ENCODE peak calls at places on chromosomes 2 and 18, in four cellular contexts. K is trophoblast cell, S is mesendoderm, A is IMR-90. Z is an unnamed sample.

GRCh38 chr18:45588831-45589558 is 26.3 kb upstream of the SLC14A2 start:
- DNase-seq in K (no peak), S (no peak), A (peak), Z (no peak)

GRCh38 chr18:61720496-61720895 is 172.3 kb downstream of the RNF152 start:
- DNase-seq in K (no peak), S (no peak), A (no peak), Z (no peak)

GRCh38 chr2:41129988-41130387 is 678.1 kb upstream of the SLC8A1 start:
- DNase-seq in K (no peak), S (no peak), A (no peak), Z (no peak)

GRCh38 chr2:11177871-11178598 is 22.8 kb downstream of the SLC66A3 start:
- DNase-seq in K (no peak), S (no peak), A (peak), Z (no peak)

GRCh38 chr2:181680055-181680936 is at the start of gene NEUROD1:
- DNase-seq in K (no peak), S (peak), A (no peak), Z (peak)

GRCh38 chr2:665340-666073 is 11.7 kb downstream of the TMEM18 start:
- DNase-seq in K (no peak), S (no peak), A (no peak), Z (no peak)

GRCh38 chr2:108280466-108280865 is 8.2 kb upstream of the SULT1C2 start:
- DNase-seq in K (no peak), S (no peak), A (no peak), Z (no peak)

GRCh38 chr2:219426068-219426443 is 7.9 kb downstream of the DES start:
- DNase-seq in K (no peak), S (no peak), A (no peak), Z (no peak)

GRCh38 chr2:9753276-9753600 is 90.0 kb upstream of the TAF1B start:
- DNase-seq in K (peak), S (peak), A (peak), Z (no peak)

GRCh38 chr2:160427629-160428424 is 65.8 kb downstream of the RBMS1 start:
- DNase-seq in K (no peak), S (no peak), A (peak), Z (no peak)

GRCh38 chr2:159044804-159045286 is 76.4 kb downstream of the TANC1 start:
- DNase-seq in K (no peak), S (peak), A (no peak), Z (no peak)

GRCh38 chr18:32803571-32803970 is 30.7 kb upstream of the KLHL14 start:
- DNase-seq in K (no peak), S (no peak), A (no peak), Z (no peak)

GRCh38 chr18:49697757-49698595 is 115.4 kb downstream of the ACAA2 start:
- DNase-seq in K (no peak), S (peak), A (peak), Z (no peak)

GRCh38 chr18:61972389-61973264 is 79.8 kb upstream of the RNF152 start:
- DNase-seq in K (no peak), S (peak), A (no peak), Z (no peak)

GRCh38 chr2:181241366-181241765 is 215.8 kb upstream of the ITGA4 start:
- DNase-seq in K (no peak), S (no peak), A (no peak), Z (no peak)

GRCh38 chr2:95392730-95393455 is 9.6 kb upstream of the FAHD2A start:
- DNase-seq in K (no peak), S (peak), A (no peak), Z (no peak)

GRCh38 chr2:75155115-75155514 is 44.2 kb downstream of the TACR1 start:
- DNase-seq in K (no peak), S (no peak), A (no peak), Z (no peak)

GRCh38 chr2:219459460-219460311 is 25.0 kb downstream of the SPEG start:
- DNase-seq in K (peak), S (peak), A (peak), Z (no peak)

GRCh38 chr2:42516418-42516817 is 22.6 kb upstream of the KCNG3 start:
- DNase-seq in K (no peak), S (no peak), A (no peak), Z (no peak)

GRCh38 chr2:124534015-124534414 is 508.9 kb downstream of the CNTNAP5 start:
- DNase-seq in K (no peak), S (no peak), A (no peak), Z (no peak)

GRCh38 chr2:202965810-202966454 is 48.7 kb upstream of the NBEAL1 start:
- DNase-seq in K (peak), S (peak), A (peak), Z (no peak)

GRCh38 chr2:53353372-53354111 is 414.1 kb upstream of the CHAC2 start:
- DNase-seq in K (no peak), S (peak), A (peak), Z (no peak)

GRCh38 chr2:242020196-242021004 is 150.9 kb downstream of the RTP5 start:
- DNase-seq in K (peak), S (no peak), A (no peak), Z (no peak)

GRCh38 chr2:159605441-159606178 is 10.7 kb downstream of the BAZ2B start:
- DNase-seq in K (no peak), S (no peak), A (no peak), Z (no peak)

GRCh38 chr2:18795881-18796280 is 206.5 kb upstream of the NT5C1B start:
- DNase-seq in K (no peak), S (no peak), A (peak), Z (no peak)

GRCh38 chr18:80249217-80250093 is 2.1 kb upstream of the PARD6G start:
- DNase-seq in K (no peak), S (no peak), A (peak), Z (no peak)

GRCh38 chr18:3452750-3453539 is 3.0 kb downstream of the TGIF1 start:
- DNase-seq in K (peak), S (no peak), A (peak), Z (peak)

GRCh38 chr2:20129320-20130274 is 78.2 kb upstream of the LAPTM4A start:
- DNase-seq in K (no peak), S (no peak), A (no peak), Z (no peak)

GRCh38 chr2:224099846-224100643 is 61.0 kb upstream of the SERPINE2 start:
- DNase-seq in K (no peak), S (no peak), A (no peak), Z (no peak)

GRCh38 chr2:215171151-215171550 is 32.7 kb upstream of the ABCA12 start:
- DNase-seq in K (peak), S (no peak), A (no peak), Z (no peak)

GRCh38 chr2:168814046-168814445 is 11.6 kb downstream of the NOSTRIN start:
- DNase-seq in K (no peak), S (no peak), A (peak), Z (no peak)

GRCh38 chr18:62586148-62586774 is 63.4 kb downstream of the ZCCHC2 start:
- DNase-seq in K (peak), S (peak), A (peak), Z (peak)

GRCh38 chr2:216554755-216555154 is 56.1 kb downstream of the RPL37A start:
- DNase-seq in K (no peak), S (no peak), A (no peak), Z (no peak)

GRCh38 chr2:20499387-20499786 is 52.5 kb downstream of the RHOB start:
- DNase-seq in K (no peak), S (no peak), A (no peak), Z (no peak)

GRCh38 chr2:237669628-237670351 is 42.4 kb downstream of the LRRFIP1 start:
- DNase-seq in K (no peak), S (no peak), A (peak), Z (no peak)

GRCh38 chr18:34611904-34612303 is 98.2 kb upstream of the DTNA start:
- DNase-seq in K (no peak), S (no peak), A (no peak), Z (no peak)
- H3K18ac ChIP-seq in K (no peak), S (no peak), A (no peak), Z (no peak)

GRCh38 chr2:230382108-230382507 is 33.9 kb upstream of the SP100 start:
- DNase-seq in K (no peak), S (no peak), A (no peak), Z (no peak)
- H3K18ac ChIP-seq in K (no peak), S (no peak), A (no peak), Z (no peak)

GRCh38 chr2:45072862-45073237 is 63.6 kb upstream of the SIX2 start:
- DNase-seq in K (no peak), S (no peak), A (no peak), Z (no peak)

GRCh38 chr2:45068643-45069140 is 59.4 kb upstream of the SIX2 start:
- DNase-seq in K (no peak), S (no peak), A (no peak), Z (no peak)

GRCh38 chr2:45072064-45072861 is 63.0 kb upstream of the SIX2 start:
- DNase-seq in K (no peak), S (no peak), A (no peak), Z (no peak)

GRCh38 chr2:45069711-45070664 is 60.7 kb upstream of the SIX2 start:
- DNase-seq in K (no peak), S (no peak), A (no peak), Z (peak)

DNA sequence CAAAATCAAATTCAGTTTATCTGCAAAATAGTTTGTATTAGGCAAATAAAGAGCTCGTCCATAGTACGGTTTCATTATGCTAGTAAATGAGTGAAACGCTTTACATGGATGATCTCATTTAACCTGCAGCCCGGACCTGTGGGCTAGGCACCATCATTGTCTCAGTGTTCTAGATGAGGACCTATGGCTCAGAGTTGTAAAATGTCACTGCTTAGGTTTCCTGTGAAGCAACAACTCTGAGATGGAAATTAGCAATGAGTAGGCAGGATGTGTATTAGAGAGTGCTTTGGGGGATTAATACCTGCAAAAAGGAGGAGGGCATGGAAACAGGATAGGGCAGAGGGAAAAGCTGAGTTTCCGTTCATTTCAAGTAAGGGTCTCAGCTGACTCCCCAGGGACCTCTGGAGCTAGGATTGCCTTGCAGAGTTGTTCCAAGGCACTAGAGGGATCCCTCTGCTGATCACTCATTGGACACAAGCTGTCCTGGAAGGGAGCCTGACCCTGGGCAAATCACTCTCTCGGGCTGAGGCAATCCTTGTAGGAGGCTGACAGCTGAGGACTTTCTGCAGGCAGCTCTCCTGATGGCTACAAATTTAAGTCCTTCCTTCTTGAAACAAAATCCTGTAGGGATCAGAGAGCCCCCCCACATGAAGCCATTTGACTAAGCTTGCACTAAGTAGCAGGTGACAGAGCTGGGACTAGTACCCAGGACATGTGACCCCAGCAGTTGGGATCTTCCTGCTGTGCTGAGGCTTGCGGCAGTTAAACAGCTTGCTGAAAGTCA is 58.8 kb upstream of the SIX2 start:
- DNase-seq in K (no peak), S (peak), A (no peak), Z (no peak)
- H3K18ac ChIP-seq in K (no peak), S (no peak), A (no peak), Z (no peak)

DNA sequence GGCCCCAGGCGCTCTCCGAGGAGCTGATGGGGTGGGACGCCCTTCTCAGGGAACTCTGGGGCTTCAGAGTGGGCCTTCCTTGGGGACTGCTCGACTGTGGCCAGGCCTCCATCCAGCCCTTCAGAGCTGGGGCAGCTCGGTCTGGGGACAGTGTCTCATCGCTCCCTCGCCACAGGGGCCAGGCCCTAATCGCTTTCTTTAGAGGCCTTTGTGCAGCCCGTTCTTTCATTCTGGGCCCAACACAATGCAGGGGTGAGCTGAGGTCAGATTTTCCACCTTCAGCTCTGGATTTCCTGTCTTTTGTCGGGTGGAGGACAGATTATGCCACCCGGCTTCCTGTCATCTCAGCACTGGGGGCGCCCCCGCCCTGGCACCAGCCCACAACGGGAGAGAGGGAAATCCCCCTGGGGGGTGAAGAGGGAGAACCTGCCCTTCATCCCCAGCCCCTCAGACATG is 25.2 kb downstream of the MYCN start:
- DNase-seq in K (no peak), S (no peak), A (no peak), Z (no peak)
- H3K18ac ChIP-seq in K (no peak), S (no peak), A (no peak), Z (no peak)

GRCh38 chr2:109715302-109715937 is 78.7 kb upstream of the RGPD5 start:
- DNase-seq in K (no peak), S (peak), A (no peak), Z (no peak)

GRCh38 chr2:109711230-109712125 is 82.6 kb upstream of the RGPD5 start:
- DNase-seq in K (peak), S (no peak), A (no peak), Z (no peak)

GRCh38 chr2:109712746-109713145 is 81.4 kb upstream of the RGPD5 start:
- DNase-seq in K (no peak), S (no peak), A (no peak), Z (no peak)

GRCh38 chr2:109710505-109711229 is 83.4 kb upstream of the RGPD5 start:
- DNase-seq in K (no peak), S (no peak), A (no peak), Z (no peak)

GRCh38 chr2:109712126-109712455 is 82.0 kb upstream of the RGPD5 start:
- DNase-seq in K (no peak), S (no peak), A (no peak), Z (no peak)
- H3K18ac ChIP-seq in K (no peak), S (no peak), A (no peak), Z (no peak)

GRCh38 chr18:27673861-27674260 is 488.8 kb upstream of the CHST9 start:
- DNase-seq in K (no peak), S (no peak), A (no peak), Z (no peak)

DNA sequence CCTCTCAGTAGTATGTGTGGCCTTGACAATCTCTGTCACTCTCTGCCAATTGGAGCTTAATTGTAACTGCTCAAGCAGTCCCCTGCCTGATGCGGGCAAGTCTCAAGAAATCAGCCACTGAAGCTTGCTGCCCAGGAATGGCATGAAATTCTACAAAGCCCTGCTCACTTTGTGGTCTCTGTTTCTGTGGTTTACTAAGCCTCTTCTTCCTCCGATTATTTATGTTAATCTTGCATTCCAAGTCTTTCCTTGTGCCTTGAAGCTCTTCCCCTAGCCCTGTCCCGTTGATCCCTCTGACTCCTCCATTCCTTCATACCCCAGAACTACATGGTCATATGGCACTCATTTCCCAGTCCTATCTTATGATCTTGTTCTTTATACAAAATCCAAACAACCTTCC is 489.3 kb upstream of the CHST9 start:
- DNase-seq in K (no peak), S (no peak), A (no peak), Z (no peak)
- H3K18ac ChIP-seq in K (no peak), S (no peak), A (no peak), Z (no peak)

DNA sequence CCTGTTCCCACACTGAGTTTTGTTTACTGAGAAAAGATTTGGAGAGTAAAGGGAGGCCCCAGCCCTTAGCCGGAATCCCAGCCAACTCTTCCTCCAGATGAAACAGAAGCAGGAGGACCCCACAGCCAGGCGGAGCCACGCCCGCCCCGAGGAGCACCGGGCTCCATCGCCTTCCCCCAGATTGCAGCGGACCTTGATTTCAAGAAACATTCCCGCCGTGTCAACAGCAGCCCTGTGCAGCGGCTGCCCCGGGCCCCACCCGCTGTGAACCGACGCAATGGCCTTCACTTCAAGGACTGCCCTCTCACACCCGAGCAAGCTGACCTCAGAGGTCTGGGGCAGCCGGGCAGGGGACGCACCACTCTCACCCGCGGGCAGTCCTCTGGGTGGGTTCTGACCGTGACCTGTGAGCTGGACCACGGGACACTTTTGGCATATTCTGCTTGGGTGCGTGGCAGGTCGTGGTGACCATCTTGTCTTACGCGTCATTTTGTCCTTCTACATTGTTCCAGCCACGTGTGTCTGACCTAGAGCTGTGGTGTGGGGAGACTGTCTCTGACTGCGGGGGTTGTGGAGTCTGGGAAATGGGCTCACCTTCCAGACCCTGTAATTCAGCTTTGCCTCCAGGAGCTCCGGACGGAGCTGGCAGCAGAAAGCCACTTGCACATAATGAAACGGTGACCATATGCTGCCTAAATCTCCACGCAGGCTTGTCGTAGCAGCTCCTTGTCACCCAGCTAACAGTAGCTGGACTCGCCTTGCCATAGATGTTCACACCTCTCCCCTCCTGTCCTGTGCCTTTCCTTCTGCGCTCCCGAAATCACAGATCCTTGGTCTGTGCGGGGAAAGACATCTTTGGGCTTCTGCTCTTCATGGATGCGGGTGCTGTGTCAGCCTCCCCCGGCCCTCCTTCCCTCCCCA is 32.0 kb upstream of the INHBB start:
- DNase-seq in K (no peak), S (no peak), A (no peak), Z (no peak)
- H3K18ac ChIP-seq in K (no peak), S (no peak), A (no peak), Z (no peak)